ENCODE peak calls at places on chromosome 1, in nine cellular contexts. One of them, this sample, is unnamed.
A peak's percentile ranks its signal among the peaks of the same experiment; 100 is the strongest.

GRCh38 chr1:26696191-26696644 is 403 bp downstream of the ARID1A start:
- DNase-seq in endothelial cell: peak; percentile 32
- DNase-seq in mucosa of descending colon: peak; percentile 62
- DNase-seq in right cardiac atrium: peak; percentile 80
- DNase-seq in Ammon's horn: no peak
- DNase-seq in ecto neural progenitor cell: no peak
- DNase-seq in stimulated activated naive B cell treated with anti-CD40 and anti-IgM and Interleukin-4, amounts not matched to agents 10 μg/mL and 1 μg/mL and 100 μg/mL, for 72 hours: no peak
- DNase-seq in ACHN: no peak
- DNase-seq in KBM-7: no peak
- DNase-seq in this sample: no peak

GRCh38 chr1:226603030-226603960 is 54.7 kb downstream of the STUM start:
- DNase-seq in mucosa of descending colon: no peak
- DNase-seq in right cardiac atrium: peak; percentile 82
- DNase-seq in ACHN: no peak
- DNase-seq in stimulated activated naive B cell treated with anti-CD40 and anti-IgM and Interleukin-4, amounts not matched to agents 10 μg/mL and 1 μg/mL and 100 μg/mL, for 72 hours: no peak
- DNase-seq in Ammon's horn: peak; percentile 82
- DNase-seq in KBM-7: no peak
- DNase-seq in ecto neural progenitor cell: no peak
- DNase-seq in endothelial cell: no peak
- DNase-seq in this sample: no peak

GRCh38 chr1:119327436-119328155 is 41.0 kb upstream of the HAO2 start:
- DNase-seq in right cardiac atrium: peak; percentile 65
- DNase-seq in mucosa of descending colon: peak; percentile 55
- DNase-seq in KBM-7: no peak
- DNase-seq in ACHN: peak; percentile 39
- DNase-seq in stimulated activated naive B cell treated with anti-CD40 and anti-IgM and Interleukin-4, amounts not matched to agents 10 μg/mL and 1 μg/mL and 100 μg/mL, for 72 hours: peak; percentile 7
- DNase-seq in ecto neural progenitor cell: peak; percentile 72
- DNase-seq in Ammon's horn: peak; percentile 40
- DNase-seq in endothelial cell: peak; percentile 68
- DNase-seq in this sample: peak; percentile 94

GRCh38 chr1:97529600-97529999 is 391.2 kb downstream of the DPYD start:
- DNase-seq in Ammon's horn: no peak
- DNase-seq in right cardiac atrium: no peak
- DNase-seq in KBM-7: no peak
- DNase-seq in endothelial cell: no peak
- DNase-seq in ecto neural progenitor cell: no peak
- DNase-seq in mucosa of descending colon: no peak
- DNase-seq in ACHN: no peak
- DNase-seq in stimulated activated naive B cell treated with anti-CD40 and anti-IgM and Interleukin-4, amounts not matched to agents 10 μg/mL and 1 μg/mL and 100 μg/mL, for 72 hours: no peak
- DNase-seq in this sample: no peak

GRCh38 chr1:65958561-65959350 is 166.1 kb downstream of the PDE4B start:
- DNase-seq in KBM-7: peak; percentile 85
- DNase-seq in right cardiac atrium: no peak
- DNase-seq in ecto neural progenitor cell: no peak
- DNase-seq in stimulated activated naive B cell treated with anti-CD40 and anti-IgM and Interleukin-4, amounts not matched to agents 10 μg/mL and 1 μg/mL and 100 μg/mL, for 72 hours: no peak
- DNase-seq in endothelial cell: peak; percentile 33
- DNase-seq in mucosa of descending colon: no peak
- DNase-seq in Ammon's horn: peak; percentile 64
- DNase-seq in ACHN: peak; percentile 31
- DNase-seq in this sample: peak; percentile 14

GRCh38 chr1:85692730-85693314 is 15.4 kb downstream of the ZNHIT6 start:
- DNase-seq in KBM-7: no peak
- DNase-seq in ACHN: peak; percentile 61
- DNase-seq in mucosa of descending colon: no peak
- DNase-seq in stimulated activated naive B cell treated with anti-CD40 and anti-IgM and Interleukin-4, amounts not matched to agents 10 μg/mL and 1 μg/mL and 100 μg/mL, for 72 hours: no peak
- DNase-seq in ecto neural progenitor cell: no peak
- DNase-seq in endothelial cell: no peak
- DNase-seq in Ammon's horn: peak; percentile 16
- DNase-seq in right cardiac atrium: no peak
- DNase-seq in this sample: no peak

GRCh38 chr1:180789460-180789859 is 123.2 kb upstream of the KIAA1614 start:
- DNase-seq in stimulated activated naive B cell treated with anti-CD40 and anti-IgM and Interleukin-4, amounts not matched to agents 10 μg/mL and 1 μg/mL and 100 μg/mL, for 72 hours: no peak
- DNase-seq in mucosa of descending colon: no peak
- DNase-seq in ACHN: no peak
- DNase-seq in Ammon's horn: no peak
- DNase-seq in right cardiac atrium: no peak
- DNase-seq in endothelial cell: no peak
- DNase-seq in KBM-7: no peak
- DNase-seq in ecto neural progenitor cell: no peak
- DNase-seq in this sample: no peak

GRCh38 chr1:17550684-17551584 is 11.4 kb downstream of the ARHGEF10L start:
- DNase-seq in ecto neural progenitor cell: no peak
- DNase-seq in endothelial cell: no peak
- DNase-seq in Ammon's horn: no peak
- DNase-seq in ACHN: peak; percentile 45
- DNase-seq in stimulated activated naive B cell treated with anti-CD40 and anti-IgM and Interleukin-4, amounts not matched to agents 10 μg/mL and 1 μg/mL and 100 μg/mL, for 72 hours: no peak
- DNase-seq in mucosa of descending colon: no peak
- DNase-seq in right cardiac atrium: no peak
- DNase-seq in KBM-7: no peak
- DNase-seq in this sample: no peak

GRCh38 chr1:46425740-46426139 is 31.6 kb downstream of the FAAH start:
- DNase-seq in ACHN: no peak
- DNase-seq in KBM-7: no peak
- DNase-seq in right cardiac atrium: peak; percentile 9
- DNase-seq in endothelial cell: no peak
- DNase-seq in mucosa of descending colon: no peak
- DNase-seq in ecto neural progenitor cell: no peak
- DNase-seq in stimulated activated naive B cell treated with anti-CD40 and anti-IgM and Interleukin-4, amounts not matched to agents 10 μg/mL and 1 μg/mL and 100 μg/mL, for 72 hours: no peak
- DNase-seq in Ammon's horn: no peak
- DNase-seq in this sample: no peak

GRCh38 chr1:173400387-173400995 is 76.6 kb upstream of the PRDX6 start:
- DNase-seq in stimulated activated naive B cell treated with anti-CD40 and anti-IgM and Interleukin-4, amounts not matched to agents 10 μg/mL and 1 μg/mL and 100 μg/mL, for 72 hours: no peak
- DNase-seq in KBM-7: no peak
- DNase-seq in ecto neural progenitor cell: no peak
- DNase-seq in endothelial cell: no peak
- DNase-seq in right cardiac atrium: no peak
- DNase-seq in mucosa of descending colon: no peak
- DNase-seq in Ammon's horn: no peak
- DNase-seq in ACHN: no peak
- DNase-seq in this sample: peak; percentile 69

GRCh38 chr1:24967962-24968361 is 37.9 kb upstream of the RUNX3 start:
- DNase-seq in ACHN: no peak
- DNase-seq in right cardiac atrium: no peak
- DNase-seq in stimulated activated naive B cell treated with anti-CD40 and anti-IgM and Interleukin-4, amounts not matched to agents 10 μg/mL and 1 μg/mL and 100 μg/mL, for 72 hours: no peak
- DNase-seq in Ammon's horn: no peak
- DNase-seq in KBM-7: no peak
- DNase-seq in ecto neural progenitor cell: no peak
- DNase-seq in endothelial cell: no peak
- DNase-seq in mucosa of descending colon: no peak
- DNase-seq in this sample: no peak

GRCh38 chr1:204155881-204156280 is 4.0 kb upstream of the ETNK2 start:
- DNase-seq in ACHN: no peak
- DNase-seq in endothelial cell: no peak
- DNase-seq in Ammon's horn: no peak
- DNase-seq in stimulated activated naive B cell treated with anti-CD40 and anti-IgM and Interleukin-4, amounts not matched to agents 10 μg/mL and 1 μg/mL and 100 μg/mL, for 72 hours: no peak
- DNase-seq in KBM-7: no peak
- DNase-seq in right cardiac atrium: no peak
- DNase-seq in mucosa of descending colon: no peak
- DNase-seq in ecto neural progenitor cell: no peak
- DNase-seq in this sample: no peak

GRCh38 chr1:47592296-47592975 is 154.6 kb downstream of the FOXD2 start:
- DNase-seq in right cardiac atrium: no peak
- DNase-seq in Ammon's horn: no peak
- DNase-seq in ecto neural progenitor cell: peak; percentile 46
- DNase-seq in stimulated activated naive B cell treated with anti-CD40 and anti-IgM and Interleukin-4, amounts not matched to agents 10 μg/mL and 1 μg/mL and 100 μg/mL, for 72 hours: no peak
- DNase-seq in mucosa of descending colon: no peak
- DNase-seq in KBM-7: no peak
- DNase-seq in ACHN: no peak
- DNase-seq in endothelial cell: no peak
- DNase-seq in this sample: no peak

GRCh38 chr1:245503548-245503947 is 348.8 kb downstream of the KIF26B start:
- DNase-seq in endothelial cell: no peak
- DNase-seq in right cardiac atrium: no peak
- DNase-seq in ecto neural progenitor cell: no peak
- DNase-seq in stimulated activated naive B cell treated with anti-CD40 and anti-IgM and Interleukin-4, amounts not matched to agents 10 μg/mL and 1 μg/mL and 100 μg/mL, for 72 hours: no peak
- DNase-seq in ACHN: no peak
- DNase-seq in Ammon's horn: no peak
- DNase-seq in mucosa of descending colon: no peak
- DNase-seq in KBM-7: no peak
- DNase-seq in this sample: no peak

GRCh38 chr1:115507256-115507589 is 134.5 kb upstream of the VANGL1 start:
- DNase-seq in stimulated activated naive B cell treated with anti-CD40 and anti-IgM and Interleukin-4, amounts not matched to agents 10 μg/mL and 1 μg/mL and 100 μg/mL, for 72 hours: no peak
- DNase-seq in Ammon's horn: peak; percentile 42
- DNase-seq in ACHN: peak; percentile 48
- DNase-seq in right cardiac atrium: no peak
- DNase-seq in endothelial cell: peak; percentile 41
- DNase-seq in KBM-7: peak; percentile 12
- DNase-seq in mucosa of descending colon: no peak
- DNase-seq in ecto neural progenitor cell: peak; percentile 55
- DNase-seq in this sample: peak; percentile 47

GRCh38 chr1:119702384-119702783 is 9.3 kb upstream of the PHGDH start:
- DNase-seq in ecto neural progenitor cell: no peak
- DNase-seq in right cardiac atrium: no peak
- DNase-seq in Ammon's horn: no peak
- DNase-seq in endothelial cell: no peak
- DNase-seq in mucosa of descending colon: no peak
- DNase-seq in KBM-7: peak; percentile 59
- DNase-seq in ACHN: no peak
- DNase-seq in stimulated activated naive B cell treated with anti-CD40 and anti-IgM and Interleukin-4, amounts not matched to agents 10 μg/mL and 1 μg/mL and 100 μg/mL, for 72 hours: no peak
- DNase-seq in this sample: no peak

GRCh38 chr1:5907966-5908365 is 84.3 kb downstream of the NPHP4 start:
- DNase-seq in Ammon's horn: no peak
- DNase-seq in right cardiac atrium: no peak
- DNase-seq in mucosa of descending colon: no peak
- DNase-seq in stimulated activated naive B cell treated with anti-CD40 and anti-IgM and Interleukin-4, amounts not matched to agents 10 μg/mL and 1 μg/mL and 100 μg/mL, for 72 hours: no peak
- DNase-seq in KBM-7: no peak
- DNase-seq in endothelial cell: no peak
- DNase-seq in ecto neural progenitor cell: peak; percentile 22
- DNase-seq in ACHN: no peak
- DNase-seq in this sample: no peak

This sample was measured in ELF-1.